ENCODE peak calls at places on chromosomes 13 and 19, in five cellular contexts. O is stomach, F is anterior cingulate cortex, I is NCI-H1092, A is ovary. N is an unnamed sample.

GRCh38 chr13:32537580-32538233 is 888 bp downstream of the N4BP2L2 start:
- DNase-seq in O (peak; percentile 26), A (peak; percentile 57), I (no peak), F (no peak), N (peak; percentile 65)

GRCh38 chr19:40717325-40717879 is 490 bp downstream of the ITPKC start:
- DNase-seq in O (no peak), F (peak; percentile 40), I (no peak), A (no peak), N (peak; percentile 56)

GRCh38 chr13:110183925-110184324 is 123.0 kb downstream of the COL4A1 start:
- DNase-seq in I (no peak), F (no peak), A (no peak), O (no peak), N (no peak)

GRCh38 chr13:34698953-34699352 is 243.1 kb upstream of the NBEA start:
- DNase-seq in F (no peak), A (no peak), O (no peak), I (no peak), N (no peak)

GRCh38 chr13:51924756-51925544 is 63.2 kb downstream of the CCDC70 start:
- DNase-seq in O (no peak), A (no peak), I (no peak), F (no peak), N (no peak)

GRCh38 chr13:47672245-47672975 is 328.7 kb downstream of the SUCLA2 start:
- DNase-seq in F (no peak), I (no peak), A (no peak), O (no peak), N (no peak)

GRCh38 chr19:13962738-13963602 is 10.7 kb downstream of the DCAF15 start:
- DNase-seq in O (no peak), F (no peak), I (no peak), A (peak; percentile 57), N (peak; percentile 86)

GRCh38 chr13:35475131-35475959 is 1.1 kb downstream of the MAB21L1 start:
- DNase-seq in A (peak; percentile 69), O (peak; percentile 39), F (no peak), I (no peak), N (peak; percentile 46)

GRCh38 chr19:16301999-16302694 is 22.5 kb upstream of the KLF2 start:
- DNase-seq in I (no peak), A (no peak), O (peak; percentile 70), F (no peak), N (peak; percentile 64)